ENCODE peak calls at places on chromosomes 16 and 17, in six cellular contexts. O, J, Q, S, V and U are unnamed samples.
A peak's percentile ranks its signal among the peaks of the same experiment; 100 is the strongest.

GRCh38 chr17:182164-182751 is 808 bp upstream of the DOC2B start:
- DNase-seq in S (no peak), V (peak; percentile 56), Q (no peak), J (peak; percentile 75), O (peak; percentile 44), U (peak; percentile 23)

GRCh38 chr16:75230471-75231110 is 11.8 kb downstream of the CTRB1 start:
- DNase-seq in V (no peak), Q (no peak), O (no peak), J (no peak), S (no peak), U (no peak)

GRCh38 chr17:55059724-55060123 is 91.2 kb downstream of the STXBP4 start:
- DNase-seq in S (no peak), V (no peak), Q (no peak), J (no peak), O (no peak), U (no peak)

GRCh38 chr16:82715833-82716232 is 89.1 kb downstream of the CDH13 start:
- DNase-seq in J (no peak), S (no peak), Q (no peak), O (no peak), V (no peak), U (no peak)

GRCh38 chr17:54968954-54969400 is 412 bp downstream of the STXBP4 start:
- DNase-seq in V (peak; percentile 40), S (no peak), O (no peak), J (no peak), Q (no peak), U (peak; percentile 55)

GRCh38 chr16:53457670-53458069 is 23.4 kb downstream of the RBL2 start:
- DNase-seq in Q (no peak), O (no peak), S (no peak), V (no peak), J (no peak), U (no peak)

GRCh38 chr17:18070861-18071340 is 16.8 kb upstream of the DRG2 start:
- DNase-seq in V (no peak), S (no peak), J (no peak), Q (no peak), O (peak; percentile 19), U (peak; percentile 39)

GRCh38 chr16:12758031-12758669 is 45.5 kb downstream of the CPPED1 start:
- DNase-seq in V (peak; percentile 13), J (no peak), O (no peak), Q (no peak), S (no peak), U (no peak)

GRCh38 chr17:50956750-50957523 is 90.8 kb upstream of the TOB1 start:
- DNase-seq in J (peak; percentile 72), V (peak; percentile 78), Q (peak; percentile 79), S (peak; percentile 69), O (peak; percentile 89), U (peak; percentile 66)

GRCh38 chr16:78478267-78478821 is 378.9 kb downstream of the WWOX start:
- DNase-seq in S (no peak), Q (no peak), J (no peak), O (peak; percentile 73), V (no peak), U (no peak)

GRCh38 chr16:86396318-86396882 is 113.9 kb upstream of the FOXF1 start:
- DNase-seq in Q (no peak), V (peak; percentile 60), O (no peak), J (no peak), S (peak; percentile 36), U (peak; percentile 98)

GRCh38 chr17:17605747-17606083 is 14.2 kb upstream of the PEMT start:
- DNase-seq in S (no peak), O (no peak), V (no peak), Q (no peak), J (no peak), U (peak; percentile 66)

GRCh38 chr16:68396481-68396880 is 51.8 kb downstream of the SMPD3 start:
- DNase-seq in J (peak; percentile 43), Q (no peak), S (no peak), O (peak; percentile 32), V (peak; percentile 51), U (peak; percentile 44)

GRCh38 chr16:71320021-71320420 is 30.8 kb upstream of the CMTR2 start:
- DNase-seq in V (no peak), J (no peak), O (no peak), S (no peak), Q (no peak), U (no peak)

GRCh38 chr17:49223517-49224197 is 6.9 kb downstream of the PHOSPHO1 start:
- DNase-seq in S (peak; percentile 34), J (peak; percentile 74), V (peak; percentile 57), Q (peak; percentile 62), O (peak; percentile 84), U (no peak)

GRCh38 chr17:78979780-78980623 is at the start of gene LGALS3BP:
- DNase-seq in O (peak; percentile 59), V (peak; percentile 86), S (peak; percentile 86), Q (peak; percentile 93), J (peak; percentile 81), U (peak; percentile 94)

GRCh38 chr16:48001306-48001885 is 154.4 kb downstream of the ABCC12 start:
- DNase-seq in S (no peak), J (no peak), O (no peak), V (no peak), Q (no peak), U (no peak)

GRCh38 chr16:86354641-86355040 is 155.7 kb upstream of the FOXF1 start:
- DNase-seq in Q (no peak), S (no peak), V (no peak), O (no peak), J (no peak), U (peak; percentile 47)

GRCh38 chr16:53912155-53912554 is 208.2 kb downstream of the FTO start:
- DNase-seq in J (no peak), V (peak; percentile 52), Q (no peak), O (no peak), S (no peak), U (peak; percentile 49)

GRCh38 chr17:79463421-79464309 is 147.2 kb downstream of the RBFOX3 start:
- DNase-seq in O (no peak), J (no peak), V (no peak), S (no peak), Q (no peak), U (no peak)

GRCh38 chr17:68391561-68392268 is 65.6 kb downstream of the WIPI1 start:
- DNase-seq in O (no peak), Q (peak; percentile 65), V (peak; percentile 57), J (no peak), S (no peak), U (no peak)

GRCh38 chr17:49680314-49680713 is 2.4 kb upstream of the SPOP start:
- DNase-seq in O (no peak), Q (no peak), J (no peak), S (no peak), V (no peak), U (no peak)

GRCh38 chr17:75854111-75854748 is 905 bp downstream of the WBP2 start:
- DNase-seq in J (no peak), O (no peak), S (no peak), Q (no peak), V (peak; percentile 71), U (peak; percentile 78)

DNA sequence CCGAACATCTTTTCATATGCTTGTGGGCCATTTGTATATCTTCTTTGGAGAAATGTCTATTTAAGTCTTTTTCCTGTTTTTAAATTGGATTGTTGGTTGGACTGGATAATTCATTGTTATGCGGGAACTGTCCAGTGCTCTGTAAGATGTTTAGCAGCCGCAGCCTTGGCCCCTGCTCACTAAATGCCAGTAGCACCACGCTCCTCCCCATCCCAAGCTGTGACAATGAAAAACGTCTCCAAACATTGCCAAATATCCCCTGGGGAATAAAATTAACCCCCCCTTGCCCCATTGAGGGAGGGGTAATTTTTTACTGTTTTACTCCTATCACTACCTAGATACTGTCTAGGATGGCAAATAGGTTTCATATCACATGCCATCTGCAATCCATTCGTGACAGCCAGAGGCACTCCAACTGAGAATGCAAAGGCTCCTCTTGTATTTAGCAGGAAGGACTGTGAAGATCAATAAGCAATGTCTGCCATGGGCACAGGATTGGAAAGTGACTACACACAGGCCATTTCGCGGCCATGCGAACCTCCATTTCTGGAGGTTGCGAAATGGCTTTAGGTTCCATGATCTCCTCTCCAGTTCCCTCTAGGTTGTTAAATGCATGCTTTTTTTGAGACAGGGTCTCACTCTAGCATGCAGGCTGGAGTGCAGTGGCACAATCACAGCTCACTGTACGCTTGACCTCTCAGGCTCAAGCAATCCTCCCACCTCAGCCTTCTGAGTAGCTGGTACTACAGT is 9.3 kb downstream of the PLXDC1 start:
- DNase-seq in J (no peak), Q (peak; percentile 51), S (no peak), V (no peak), O (no peak), U (no peak)
- TF ChIP-seq CTCF in J (no peak), Q (no peak), S (no peak), V (no peak), O (no peak), U (no peak)

GRCh38 chr17:59366040-59366757 is 34.7 kb downstream of the YPEL2 start:
- DNase-seq in S (peak; percentile 28), O (peak; percentile 93), V (peak; percentile 49), Q (peak; percentile 43), J (no peak), U (no peak)
- H3K4me3 ChIP-seq in S (no peak overlapping the region), O (peak overlapping the region; percentile 32), V (no peak overlapping the region), Q (no peak overlapping the region), J (no peak overlapping the region), U (no peak overlapping the region)

GRCh38 chr16:31487720-31488629 is 5.1 kb downstream of the SLC5A2 start:
- DNase-seq in V (peak; percentile 82), Q (no peak), J (peak; percentile 88), S (no peak), O (peak; percentile 89), U (peak; percentile 46)

GRCh38 chr16:31489616-31490584 is 7.0 kb downstream of the SLC5A2 start:
- DNase-seq in Q (no peak), V (no peak), J (no peak), O (no peak), S (no peak), U (no peak)

GRCh38 chr16:31487076-31487719 is 4.3 kb downstream of the SLC5A2 start:
- DNase-seq in V (no peak), Q (no peak), S (no peak), J (no peak), O (no peak), U (no peak)

GRCh38 chr16:31486036-31486435 is 3.1 kb downstream of the SLC5A2 start:
- DNase-seq in Q (peak; percentile 28), O (no peak), S (no peak), V (no peak), J (no peak), U (no peak)

GRCh38 chr16:31488630-31489564 is 6.0 kb downstream of the SLC5A2 start:
- DNase-seq in J (no peak), V (no peak), Q (no peak), O (peak; percentile 25), S (no peak), U (no peak)
- TF ChIP-seq CTCF in J (no peak), V (no peak), Q (no peak), O (no peak), S (no peak), U (no peak)

DNA sequence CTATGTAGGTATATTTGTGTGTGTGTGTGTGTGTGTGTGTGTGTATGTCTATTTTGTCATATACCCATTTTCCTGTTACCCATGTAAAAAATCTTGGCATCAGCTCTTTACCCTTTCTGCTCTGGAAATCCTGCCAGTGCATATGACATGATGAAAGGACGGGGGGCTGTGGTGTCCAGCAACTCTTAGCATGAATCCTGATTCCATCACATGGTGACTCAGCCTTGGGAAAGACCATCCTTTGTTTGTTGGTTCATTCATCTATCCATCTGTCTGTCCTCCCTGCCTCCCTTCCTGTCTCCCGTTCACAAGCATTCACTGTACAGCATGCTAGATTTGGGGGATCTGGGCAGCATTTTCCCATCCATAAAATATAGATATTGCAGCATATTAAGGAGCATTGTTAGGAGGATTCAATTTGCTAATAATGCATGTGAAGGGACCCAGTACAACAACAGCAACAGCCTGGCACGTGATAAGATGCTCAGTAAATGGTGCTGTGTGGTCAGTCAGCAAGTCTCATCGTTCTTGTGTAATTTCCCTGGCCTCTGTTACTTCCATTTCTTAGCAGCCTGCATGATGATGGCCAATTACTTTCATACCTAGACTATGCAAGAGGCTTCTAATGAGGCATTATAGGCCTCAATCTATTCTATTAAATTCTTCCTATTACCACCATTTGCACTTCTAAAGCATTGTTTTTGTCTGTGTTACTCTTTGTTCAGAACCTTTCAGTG is 191.0 kb downstream of the PRKCA start:
- DNase-seq in O (no peak), S (no peak), V (no peak), J (no peak), Q (no peak), U (peak; percentile 73)
- H3K4me3 ChIP-seq in O (no peak overlapping the region), S (no peak overlapping the region), V (no peak overlapping the region), J (no peak overlapping the region), Q (no peak overlapping the region), U (no peak overlapping the region)